ENCODE peak calls at places on chromosomes 5 and 9, in eight cellular contexts. K is KG1, J is AG08395, F is A549, Z is T-helper 1 cell, H is ELR, G is HEK293T, M is neural crest cell. R is an unnamed sample.

GRCh38 chr9:84570482-84571154 is 98.9 kb upstream of the NTRK2 start:
- DNase-seq in Z (no peak), M (no peak), H (no peak), F (no peak), G (no peak), K (no peak), J (no peak), R (no peak)

GRCh38 chr5:172150514-172151425 is 37.3 kb downstream of the STK10 start:
- DNase-seq in Z (no peak), G (no peak), F (no peak), M (no peak), K (peak), J (peak), H (no peak), R (no peak)

GRCh38 chr5:113240951-113241726 is 193.7 kb downstream of the TSSK1B start:
- DNase-seq in H (no peak), G (no peak), F (no peak), K (no peak), M (no peak), J (no peak), Z (no peak), R (no peak)

GRCh38 chr9:101247297-101247696 is 137.5 kb downstream of the BAAT start:
- DNase-seq in H (no peak), J (no peak), K (no peak), M (no peak), F (no peak), Z (no peak), G (no peak), R (no peak)

GRCh38 chr5:79985288-79985687 is 5.8 kb downstream of the MTX3 start:
- DNase-seq in H (no peak), G (no peak), F (no peak), M (no peak), Z (no peak), J (no peak), K (no peak), R (no peak)

GRCh38 chr5:111043712-111044506 is 27.6 kb upstream of the TSLP start:
- DNase-seq in F (no peak), M (no peak), J (no peak), Z (no peak), H (peak), K (no peak), G (peak), R (no peak)

GRCh38 chr9:96121162-96121561 is 180.8 kb downstream of the HSD17B3 start:
- DNase-seq in H (no peak), F (no peak), M (no peak), Z (no peak), K (no peak), J (no peak), G (no peak), R (no peak)

GRCh38 chr9:2043881-2044462 is 28.8 kb downstream of the SMARCA2 start:
- DNase-seq in M (no peak), K (no peak), G (no peak), Z (no peak), H (no peak), F (no peak), J (no peak), R (no peak)

GRCh38 chr9:34256104-34256503 is 73.0 kb downstream of the KIF24 start:
- DNase-seq in J (no peak), Z (no peak), K (no peak), F (peak), G (no peak), M (no peak), H (peak), R (no peak)

GRCh38 chr9:130847306-130848217 is 12.5 kb downstream of the ABL1 start:
- DNase-seq in Z (no peak), H (peak), J (peak), M (no peak), K (no peak), F (peak), G (no peak), R (peak)